ENCODE peak calls at places on chromosomes 4 and X, in nine cellular contexts. T, Y, B, I, G, U, K, E and M are unnamed samples.

GRCh38 chrX:70176938-70177533 is at the start of gene DGAT2L6:
- DNase-seq in B (no peak), K (no peak), T (no peak), E (no peak), I (no peak), U (no peak), Y (no peak), G (no peak), M (no peak)

GRCh38 chr4:15489551-15489950 is 19.9 kb downstream of the CC2D2A start:
- DNase-seq in B (no peak), G (no peak), Y (no peak), E (no peak), U (no peak), T (no peak), K (no peak), I (no peak), M (no peak)

GRCh38 chr4:95850161-95850560 is 10.3 kb downstream of the PDHA2 start:
- DNase-seq in Y (no peak), E (no peak), K (no peak), U (no peak), G (no peak), B (no peak), T (no peak), I (no peak), M (no peak)

GRCh38 chr4:156169011-156169410 is 215.3 kb upstream of the CTSO start:
- DNase-seq in K (no peak), Y (no peak), B (no peak), G (no peak), E (peak), U (peak), T (no peak), I (peak), M (no peak)

GRCh38 chr4:87005690-87006461 is 71.1 kb downstream of the AFF1 start:
- DNase-seq in Y (no peak), G (peak), U (no peak), B (peak), E (peak), I (no peak), T (no peak), K (no peak), M (peak)

GRCh38 chrX:30060718-30061117 is 154.6 kb upstream of the MAGEB2 start:
- DNase-seq in Y (no peak), G (no peak), I (peak), K (no peak), B (no peak), T (no peak), U (peak), E (no peak), M (no peak)

GRCh38 chr4:23855912-23856605 is 33.8 kb downstream of the PPARGC1A start:
- DNase-seq in B (no peak), K (no peak), I (peak), E (no peak), Y (no peak), G (no peak), T (no peak), U (no peak), M (no peak)

GRCh38 chrX:38150993-38151392 is 69.7 kb downstream of the SRPX start:
- DNase-seq in K (no peak), U (no peak), Y (no peak), T (no peak), G (no peak), E (no peak), B (no peak), I (no peak), M (no peak)

GRCh38 chrX:132463411-132463810 is 25.4 kb downstream of the MBNL3 start:
- DNase-seq in U (peak), E (no peak), I (peak), T (no peak), Y (no peak), G (peak), B (no peak), K (no peak), M (no peak)

GRCh38 chr4:84994280-84994679 is 27.8 kb upstream of the WDFY3 start:
- DNase-seq in T (no peak), U (no peak), Y (no peak), B (no peak), K (no peak), I (no peak), E (no peak), G (no peak), M (no peak)

GRCh38 chr4:140695483-140695882 is 60.7 kb downstream of the TBC1D9 start:
- DNase-seq in I (no peak), U (no peak), E (no peak), K (no peak), Y (no peak), G (no peak), T (no peak), B (no peak), M (no peak)

GRCh38 chrX:22134681-22135080 is 102.6 kb downstream of the PHEX start:
- DNase-seq in Y (no peak), K (no peak), U (no peak), T (no peak), G (no peak), I (peak), E (peak), B (no peak), M (no peak)
- H3K27ac ChIP-seq in Y (no peak), K (no peak), U (no peak), T (peak), G (no peak), I (peak), E (peak), B (no peak), M (no peak)

DNA sequence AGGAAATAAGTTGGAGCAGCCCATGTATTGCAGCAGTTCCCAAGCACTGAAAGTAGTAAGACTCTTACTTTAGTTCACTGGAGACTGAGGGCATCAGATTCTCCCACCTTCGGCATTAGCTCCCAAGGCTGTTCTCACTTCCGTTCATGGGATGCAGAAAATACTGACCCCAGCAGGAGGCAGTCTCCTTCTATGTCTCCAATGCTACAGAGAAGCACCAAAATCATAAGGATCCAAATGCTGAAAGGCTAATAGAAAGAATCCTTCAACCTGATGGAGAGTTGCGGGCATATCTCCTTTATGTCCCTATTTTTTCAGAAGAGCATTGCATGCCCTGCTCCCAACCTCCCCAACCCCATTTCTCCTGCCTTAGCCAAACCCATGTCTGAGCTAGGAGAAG is 32.4 kb downstream of the ADH7 start:
- DNase-seq in U (no peak), E (no peak), K (no peak), G (no peak), Y (no peak), I (no peak), B (no peak), T (no peak), M (no peak)
- H3K27ac ChIP-seq in U (no peak), E (no peak), K (peak), G (no peak), Y (peak), I (no peak), B (no peak), T (peak), M (no peak)

GRCh38 chr4:26127851-26128337 is 192.9 kb upstream of the RBPJ start:
- DNase-seq in Y (no peak), I (no peak), B (no peak), G (no peak), U (no peak), E (peak), T (no peak), K (no peak), M (no peak)
- H3K27ac ChIP-seq in Y (no peak), I (no peak), B (no peak), G (no peak), U (no peak), E (peak), T (no peak), K (no peak), M (no peak)

DNA sequence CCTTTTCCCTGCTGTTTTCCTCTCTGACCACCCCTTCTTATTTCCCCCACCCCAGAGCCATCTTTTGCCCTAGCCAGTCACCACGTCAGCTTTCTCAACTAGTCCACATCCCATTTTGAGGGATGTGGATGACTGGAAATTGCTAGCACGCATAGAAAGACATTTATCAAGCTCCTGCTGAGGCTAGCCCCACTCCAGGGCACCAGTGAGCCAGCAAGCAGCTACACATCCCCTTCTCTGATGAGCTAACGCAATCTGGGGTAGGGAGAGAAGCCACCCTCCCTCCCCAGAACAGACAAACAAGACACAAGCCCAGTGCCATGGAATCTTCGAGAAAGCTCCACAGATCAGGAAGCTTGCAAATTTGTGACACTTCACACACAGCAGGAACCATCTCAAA is 1.2 kb downstream of the GABRE start:
- DNase-seq in B (no peak), T (no peak), G (no peak), I (no peak), E (no peak), Y (peak), U (no peak), K (no peak), M (no peak)
- H3K27ac ChIP-seq in B (no peak), T (peak), G (no peak), I (peak), E (peak), Y (peak), U (no peak), K (no peak), M (no peak)

DNA sequence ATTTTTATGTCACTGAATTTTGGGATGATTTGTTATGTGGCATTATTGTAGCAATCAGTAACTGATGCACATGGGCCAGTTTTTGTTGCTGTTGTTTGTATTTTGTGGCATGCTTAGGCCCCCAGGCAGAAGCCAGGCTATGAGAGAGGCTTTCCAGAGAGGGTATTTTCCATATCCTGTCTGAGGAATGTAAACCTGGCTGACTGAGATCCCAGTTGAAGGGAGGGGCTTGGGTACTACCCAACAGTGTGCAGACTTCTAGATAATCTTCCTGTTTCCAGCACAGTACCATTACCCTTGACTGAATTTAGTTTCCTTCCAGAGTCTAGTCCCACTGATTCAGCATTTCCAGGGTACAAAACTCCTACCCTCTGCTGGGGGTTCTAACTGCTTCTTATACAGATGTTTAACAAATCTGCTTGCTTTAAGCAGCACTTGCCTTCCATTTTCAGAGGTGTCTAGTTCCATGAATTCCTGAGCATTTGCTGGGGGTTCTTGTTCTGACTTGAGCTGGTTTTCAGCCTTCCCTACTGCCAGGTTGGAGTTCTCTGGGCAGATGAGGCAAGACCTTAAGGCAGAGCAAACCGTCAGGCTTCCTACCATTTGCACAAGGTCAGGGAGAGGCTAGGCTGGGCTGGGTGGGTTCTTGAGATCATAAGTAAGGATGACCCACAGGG is 104.7 kb upstream of the EGFL6 start:
- DNase-seq in Y (no peak), E (no peak), I (no peak), B (no peak), G (no peak), U (no peak), T (no peak), K (no peak), M (no peak)
- H3K27ac ChIP-seq in Y (no peak), E (peak), I (no peak), B (peak), G (no peak), U (no peak), T (no peak), K (no peak), M (no peak)